ENCODE peak calls at places on chromosomes 6 and 20, in five cellular contexts. One of them, this sample, is unnamed.

GRCh38 chr6:15453186-15453585 is 207.3 kb downstream of the JARID2 start:
- DNase-seq in stimulated activated CD4-positive, alpha-beta T cell treated with anti-CD3 and anti-CD28 coated beads, Interleukin-4, amount 100 ng/mL, for 24 hours: no peak
- DNase-seq in GM23338: no peak
- DNase-seq in dermis microvascular lymphatic vessel endothelial cell: no peak
- DNase-seq in amygdala: no peak
- DNase-seq in this sample: no peak

GRCh38 chr6:30002871-30003270 is 58.2 kb upstream of the POLR1H start:
- DNase-seq in stimulated activated CD4-positive, alpha-beta T cell treated with anti-CD3 and anti-CD28 coated beads, Interleukin-4, amount 100 ng/mL, for 24 hours: no peak
- DNase-seq in dermis microvascular lymphatic vessel endothelial cell: no peak
- DNase-seq in amygdala: no peak
- DNase-seq in GM23338: no peak
- DNase-seq in this sample: no peak

GRCh38 chr20:34045294-34045693 is 51.6 kb downstream of the RALY start:
- DNase-seq in GM23338: no peak
- DNase-seq in stimulated activated CD4-positive, alpha-beta T cell treated with anti-CD3 and anti-CD28 coated beads, Interleukin-4, amount 100 ng/mL, for 24 hours: no peak
- DNase-seq in dermis microvascular lymphatic vessel endothelial cell: no peak
- DNase-seq in amygdala: no peak
- DNase-seq in this sample: no peak

GRCh38 chr6:21201181-21201580 is 392.4 kb upstream of the SOX4 start:
- DNase-seq in dermis microvascular lymphatic vessel endothelial cell: no peak
- DNase-seq in amygdala: no peak
- DNase-seq in stimulated activated CD4-positive, alpha-beta T cell treated with anti-CD3 and anti-CD28 coated beads, Interleukin-4, amount 100 ng/mL, for 24 hours: no peak
- DNase-seq in GM23338: no peak
- DNase-seq in this sample: no peak

GRCh38 chr6:169263374-169263773 is 9.7 kb upstream of the THBS2 start:
- DNase-seq in GM23338: no peak
- DNase-seq in dermis microvascular lymphatic vessel endothelial cell: no peak
- DNase-seq in amygdala: no peak
- DNase-seq in stimulated activated CD4-positive, alpha-beta T cell treated with anti-CD3 and anti-CD28 coated beads, Interleukin-4, amount 100 ng/mL, for 24 hours: no peak
- DNase-seq in this sample: no peak

GRCh38 chr20:2804041-2804828 is 3.8 kb upstream of the CPXM1 start:
- DNase-seq in GM23338: no peak
- DNase-seq in stimulated activated CD4-positive, alpha-beta T cell treated with anti-CD3 and anti-CD28 coated beads, Interleukin-4, amount 100 ng/mL, for 24 hours: no peak
- DNase-seq in dermis microvascular lymphatic vessel endothelial cell: no peak
- DNase-seq in amygdala: no peak
- DNase-seq in this sample: no peak

GRCh38 chr6:129120856-129121255 is 237.9 kb downstream of the LAMA2 start:
- DNase-seq in stimulated activated CD4-positive, alpha-beta T cell treated with anti-CD3 and anti-CD28 coated beads, Interleukin-4, amount 100 ng/mL, for 24 hours: no peak
- DNase-seq in GM23338: no peak
- DNase-seq in dermis microvascular lymphatic vessel endothelial cell: no peak
- DNase-seq in amygdala: no peak
- DNase-seq in this sample: no peak

GRCh38 chr6:22383016-22383415 is 86.2 kb upstream of the PRL start:
- DNase-seq in stimulated activated CD4-positive, alpha-beta T cell treated with anti-CD3 and anti-CD28 coated beads, Interleukin-4, amount 100 ng/mL, for 24 hours: no peak
- DNase-seq in dermis microvascular lymphatic vessel endothelial cell: no peak
- DNase-seq in GM23338: no peak
- DNase-seq in amygdala: no peak
- DNase-seq in this sample: no peak

GRCh38 chr6:1130692-1131091 is 181.2 kb upstream of the FOXQ1 start:
- DNase-seq in dermis microvascular lymphatic vessel endothelial cell: no peak
- DNase-seq in stimulated activated CD4-positive, alpha-beta T cell treated with anti-CD3 and anti-CD28 coated beads, Interleukin-4, amount 100 ng/mL, for 24 hours: no peak
- DNase-seq in GM23338: no peak
- DNase-seq in amygdala: no peak
- DNase-seq in this sample: no peak

GRCh38 chr20:36405255-36405654 is 99.1 kb downstream of the DLGAP4 start:
- DNase-seq in amygdala: no peak
- DNase-seq in stimulated activated CD4-positive, alpha-beta T cell treated with anti-CD3 and anti-CD28 coated beads, Interleukin-4, amount 100 ng/mL, for 24 hours: no peak
- DNase-seq in GM23338: no peak
- DNase-seq in dermis microvascular lymphatic vessel endothelial cell: no peak
- DNase-seq in this sample: no peak

GRCh38 chr6:24788031-24788665 is 10.6 kb downstream of the ARMH2 start:
- DNase-seq in GM23338: no peak
- DNase-seq in stimulated activated CD4-positive, alpha-beta T cell treated with anti-CD3 and anti-CD28 coated beads, Interleukin-4, amount 100 ng/mL, for 24 hours: peak
- DNase-seq in amygdala: no peak
- DNase-seq in dermis microvascular lymphatic vessel endothelial cell: no peak
- DNase-seq in this sample: no peak

GRCh38 chr6:122789078-122789861 is at the start of gene SMPDL3A:
- DNase-seq in stimulated activated CD4-positive, alpha-beta T cell treated with anti-CD3 and anti-CD28 coated beads, Interleukin-4, amount 100 ng/mL, for 24 hours: no peak
- DNase-seq in dermis microvascular lymphatic vessel endothelial cell: no peak
- DNase-seq in amygdala: peak
- DNase-seq in GM23338: peak
- DNase-seq in this sample: peak

GRCh38 chr6:148293181-148293995 is 49.2 kb upstream of the SASH1 start:
- DNase-seq in dermis microvascular lymphatic vessel endothelial cell: no peak
- DNase-seq in amygdala: no peak
- DNase-seq in GM23338: no peak
- DNase-seq in stimulated activated CD4-positive, alpha-beta T cell treated with anti-CD3 and anti-CD28 coated beads, Interleukin-4, amount 100 ng/mL, for 24 hours: no peak
- DNase-seq in this sample: no peak

GRCh38 chr20:38617011-38617829 is 15.6 kb downstream of the ARHGAP40 start:
- DNase-seq in dermis microvascular lymphatic vessel endothelial cell: no peak
- DNase-seq in stimulated activated CD4-positive, alpha-beta T cell treated with anti-CD3 and anti-CD28 coated beads, Interleukin-4, amount 100 ng/mL, for 24 hours: no peak
- DNase-seq in amygdala: no peak
- DNase-seq in GM23338: peak
- DNase-seq in this sample: no peak

GRCh38 chr6:1040393-1040792 is 271.5 kb upstream of the FOXQ1 start:
- DNase-seq in stimulated activated CD4-positive, alpha-beta T cell treated with anti-CD3 and anti-CD28 coated beads, Interleukin-4, amount 100 ng/mL, for 24 hours: no peak
- DNase-seq in amygdala: no peak
- DNase-seq in dermis microvascular lymphatic vessel endothelial cell: no peak
- DNase-seq in GM23338: no peak
- DNase-seq in this sample: no peak

GRCh38 chr20:1588166-1588868 is 30.8 kb upstream of the SIRPD start:
- DNase-seq in GM23338: no peak
- DNase-seq in dermis microvascular lymphatic vessel endothelial cell: no peak
- DNase-seq in amygdala: no peak
- DNase-seq in stimulated activated CD4-positive, alpha-beta T cell treated with anti-CD3 and anti-CD28 coated beads, Interleukin-4, amount 100 ng/mL, for 24 hours: no peak
- DNase-seq in this sample: no peak

GRCh38 chr6:69848552-69848951 is 17.8 kb upstream of the COL19A1 start:
- DNase-seq in amygdala: no peak
- DNase-seq in dermis microvascular lymphatic vessel endothelial cell: no peak
- DNase-seq in stimulated activated CD4-positive, alpha-beta T cell treated with anti-CD3 and anti-CD28 coated beads, Interleukin-4, amount 100 ng/mL, for 24 hours: no peak
- DNase-seq in GM23338: no peak
- DNase-seq in this sample: no peak

GRCh38 chr6:1470040-1470439 is 80.7 kb downstream of the FOXF2 start:
- DNase-seq in amygdala: no peak
- DNase-seq in GM23338: no peak
- DNase-seq in stimulated activated CD4-positive, alpha-beta T cell treated with anti-CD3 and anti-CD28 coated beads, Interleukin-4, amount 100 ng/mL, for 24 hours: no peak
- DNase-seq in dermis microvascular lymphatic vessel endothelial cell: no peak
- DNase-seq in this sample: no peak

GRCh38 chr6:111686249-111686997 is 80.7 kb upstream of the TRAF3IP2 start:
- DNase-seq in GM23338: peak
- DNase-seq in dermis microvascular lymphatic vessel endothelial cell: no peak
- DNase-seq in amygdala: peak
- DNase-seq in stimulated activated CD4-positive, alpha-beta T cell treated with anti-CD3 and anti-CD28 coated beads, Interleukin-4, amount 100 ng/mL, for 24 hours: no peak
- DNase-seq in this sample: no peak

GRCh38 chr6:84967389-84967788 is 203.0 kb upstream of the TBX18 start:
- DNase-seq in GM23338: peak
- DNase-seq in amygdala: no peak
- DNase-seq in stimulated activated CD4-positive, alpha-beta T cell treated with anti-CD3 and anti-CD28 coated beads, Interleukin-4, amount 100 ng/mL, for 24 hours: no peak
- DNase-seq in dermis microvascular lymphatic vessel endothelial cell: peak
- DNase-seq in this sample: no peak